ENCODE peak calls at places on chromosomes 12 and 14, in four cellular contexts. D is IMR-90, O is neural progenitor cell, Z is HS-5. P is an unnamed sample.
A peak's percentile ranks its signal among the peaks of the same experiment; 100 is the strongest.

GRCh38 chr14:104184911-104185499 is 46.6 kb downstream of the KIF26A start:
- DNase-seq in D (no peak), O (no peak), Z (no peak), P (no peak)

GRCh38 chr12:116123511-116124258 is 153.8 kb downstream of the MED13L start:
- DNase-seq in D (peak; percentile 66), O (peak; percentile 86), Z (peak; percentile 60), P (no peak)

GRCh38 chr12:52525661-52526499 is 5.7 kb upstream of the KRT5 start:
- DNase-seq in Z (no peak), O (no peak), D (no peak), P (peak; percentile 21)

GRCh38 chr14:100440207-100440631 is 117.1 kb downstream of the SLC25A47 start:
- DNase-seq in D (peak; percentile 58), Z (no peak), O (peak; percentile 83), P (peak; percentile 75)

GRCh38 chr14:51554339-51554920 is 97.3 kb upstream of the FRMD6 start:
- DNase-seq in Z (peak; percentile 98), D (peak; percentile 96), O (no peak), P (no peak)

GRCh38 chr14:63891148-63891964 is 38.6 kb downstream of the SYNE2 start:
- DNase-seq in D (no peak), O (peak; percentile 36), Z (no peak), P (peak; percentile 36)

GRCh38 chr14:29584992-29585391 is 342.7 kb downstream of the PRKD1 start:
- DNase-seq in D (peak; percentile 94), O (peak; percentile 58), Z (no peak), P (peak; percentile 30)

GRCh38 chr14:92093320-92093719 is 13.1 kb downstream of the ATXN3 start:
- DNase-seq in D (no peak), Z (no peak), O (peak; percentile 10), P (no peak)

GRCh38 chr12:121009744-121010143 is 6.5 kb downstream of the C12orf43 start:
- DNase-seq in D (peak; percentile 42), Z (no peak), O (peak; percentile 71), P (peak; percentile 74)

GRCh38 chr14:30385925-30386324 is 173.0 kb upstream of the G2E3 start:
- DNase-seq in D (no peak), O (no peak), Z (no peak), P (no peak)

GRCh38 chr12:105261010-105261409 is 25.0 kb upstream of the APPL2 start:
- DNase-seq in O (no peak), D (no peak), Z (no peak), P (no peak)

GRCh38 chr12:111753144-111753881 is 13.4 kb upstream of the ALDH2 start:
- DNase-seq in Z (no peak), O (peak; percentile 82), D (peak; percentile 61), P (peak; percentile 80)

GRCh38 chr12:5969974-5970690 is 25.1 kb upstream of the ANO2 start:
- DNase-seq in Z (no peak), O (no peak), D (no peak), P (peak; percentile 34)

GRCh38 chr12:106522708-106523107 is 60.1 kb upstream of the RFX4 start:
- DNase-seq in O (no peak), Z (no peak), D (no peak), P (no peak)

GRCh38 chr12:14952295-14952995 is 9.0 kb downstream of the ARHGDIB start:
- DNase-seq in O (no peak), Z (peak; percentile 61), D (peak; percentile 98), P (no peak)

GRCh38 chr14:50677527-50678063 is 9.5 kb upstream of the SAV1 start:
- DNase-seq in D (peak; percentile 67), O (no peak), Z (peak; percentile 86), P (no peak)

GRCh38 chr12:26062566-26062965 is 62.3 kb downstream of the BHLHE41 start:
- DNase-seq in O (no peak), Z (peak; percentile 43), D (peak; percentile 57), P (no peak)

GRCh38 chr14:102527255-102528232 is 18.0 kb upstream of the ANKRD9 start:
- DNase-seq in D (no peak), Z (peak; percentile 38), O (no peak), P (no peak)

GRCh38 chr14:55316528-55316927 is 45.3 kb downstream of the FBXO34 start:
- DNase-seq in D (no peak), Z (no peak), O (no peak), P (no peak)

GRCh38 chr12:123059501-123059900 is 79.0 kb downstream of the ARL6IP4 start:
- DNase-seq in Z (no peak), D (no peak), O (no peak), P (no peak)

GRCh38 chr14:71136386-71137060 is 229.3 kb downstream of the PCNX1 start:
- DNase-seq in D (no peak), Z (no peak), O (no peak), P (peak; percentile 15)

GRCh38 chr14:58712357-58712756 is 74.6 kb downstream of the DACT1 start:
- DNase-seq in Z (no peak), D (peak; percentile 33), O (no peak), P (no peak)

GRCh38 chr12:56154246-56154771 is 1.9 kb downstream of the MYL6B start:
- DNase-seq in D (no peak), Z (no peak), O (no peak), P (no peak)

GRCh38 chr14:21098134-21098891 is at the start of gene ZNF219:
- DNase-seq in O (peak; percentile 92), Z (no peak), D (peak; percentile 27), P (peak; percentile 83)

GRCh38 chr14:93044116-93044515 is 71.6 kb downstream of the ITPK1 start:
- DNase-seq in D (no peak), Z (no peak), O (no peak), P (no peak)

GRCh38 chr12:3658327-3659163 is 94.4 kb downstream of the CRACR2A start:
- DNase-seq in D (peak; percentile 29), O (peak; percentile 76), Z (no peak), P (peak; percentile 75)

GRCh38 chr14:20302042-20302761 is 3.5 kb downstream of the TTC5 start:
- DNase-seq in D (peak; percentile 61), O (no peak), Z (no peak), P (no peak)